ENCODE peak calls at places on chromosomes 2 and 18, in nine cellular contexts. One of them, this sample, is unnamed.

GRCh38 chr2:160695402-160696060 is 201.9 kb upstream of the RBMS1 start:
- DNase-seq in pons: no peak
- DNase-seq in iPS DF 6.9: no peak
- DNase-seq in iris pigment epithelial cell: peak
- DNase-seq in stromal cell of bone marrow: peak
- DNase-seq in HS-5: no peak
- DNase-seq in sigmoid colon: no peak
- DNase-seq in neuronal stem cell: no peak
- DNase-seq in NCI-H510A treated with DMSO at 0.1 percent for 48 hours: peak
- DNase-seq in this sample: no peak

GRCh38 chr2:30276455-30276911 is 45.1 kb downstream of the LBH start:
- DNase-seq in pons: no peak
- DNase-seq in iPS DF 6.9: no peak
- DNase-seq in iris pigment epithelial cell: no peak
- DNase-seq in stromal cell of bone marrow: no peak
- DNase-seq in HS-5: no peak
- DNase-seq in sigmoid colon: no peak
- DNase-seq in neuronal stem cell: no peak
- DNase-seq in NCI-H510A treated with DMSO at 0.1 percent for 48 hours: no peak
- DNase-seq in this sample: no peak

GRCh38 chr2:141554810-141555209 is 576.0 kb downstream of the LRP1B start:
- DNase-seq in pons: peak
- DNase-seq in iPS DF 6.9: peak
- DNase-seq in iris pigment epithelial cell: peak
- DNase-seq in stromal cell of bone marrow: peak
- DNase-seq in HS-5: no peak
- DNase-seq in sigmoid colon: no peak
- DNase-seq in neuronal stem cell: peak
- DNase-seq in NCI-H510A treated with DMSO at 0.1 percent for 48 hours: peak
- DNase-seq in this sample: no peak

GRCh38 chr2:47645246-47645645 is 137.7 kb upstream of the MSH6 start:
- DNase-seq in pons: no peak
- DNase-seq in iPS DF 6.9: no peak
- DNase-seq in iris pigment epithelial cell: no peak
- DNase-seq in stromal cell of bone marrow: no peak
- DNase-seq in HS-5: no peak
- DNase-seq in sigmoid colon: no peak
- DNase-seq in neuronal stem cell: no peak
- DNase-seq in NCI-H510A treated with DMSO at 0.1 percent for 48 hours: no peak
- DNase-seq in this sample: no peak

GRCh38 chr18:12628706-12629702 is 28.9 kb downstream of the SPIRE1 start:
- DNase-seq in pons: no peak
- DNase-seq in iPS DF 6.9: no peak
- DNase-seq in iris pigment epithelial cell: peak
- DNase-seq in stromal cell of bone marrow: no peak
- DNase-seq in HS-5: no peak
- DNase-seq in sigmoid colon: no peak
- DNase-seq in neuronal stem cell: no peak
- DNase-seq in NCI-H510A treated with DMSO at 0.1 percent for 48 hours: no peak
- DNase-seq in this sample: no peak

GRCh38 chr2:214311031-214311533 is 99.8 kb upstream of the VWC2L start:
- DNase-seq in pons: no peak
- DNase-seq in iPS DF 6.9: no peak
- DNase-seq in iris pigment epithelial cell: no peak
- DNase-seq in stromal cell of bone marrow: no peak
- DNase-seq in HS-5: no peak
- DNase-seq in sigmoid colon: no peak
- DNase-seq in neuronal stem cell: no peak
- DNase-seq in NCI-H510A treated with DMSO at 0.1 percent for 48 hours: no peak
- DNase-seq in this sample: no peak

GRCh38 chr2:66370824-66371223 is 64.1 kb upstream of the MEIS1 start:
- DNase-seq in pons: no peak
- DNase-seq in iPS DF 6.9: no peak
- DNase-seq in iris pigment epithelial cell: peak
- DNase-seq in stromal cell of bone marrow: no peak
- DNase-seq in HS-5: no peak
- DNase-seq in sigmoid colon: no peak
- DNase-seq in neuronal stem cell: no peak
- DNase-seq in NCI-H510A treated with DMSO at 0.1 percent for 48 hours: no peak
- DNase-seq in this sample: no peak

GRCh38 chr18:51135795-51136194 is 61.7 kb downstream of the MEX3C start:
- DNase-seq in pons: no peak
- DNase-seq in iPS DF 6.9: no peak
- DNase-seq in iris pigment epithelial cell: no peak
- DNase-seq in stromal cell of bone marrow: no peak
- DNase-seq in HS-5: no peak
- DNase-seq in sigmoid colon: no peak
- DNase-seq in neuronal stem cell: no peak
- DNase-seq in NCI-H510A treated with DMSO at 0.1 percent for 48 hours: no peak
- DNase-seq in this sample: no peak

GRCh38 chr2:6369266-6369665 is 496.4 kb downstream of the CMPK2 start:
- DNase-seq in pons: no peak
- DNase-seq in iPS DF 6.9: no peak
- DNase-seq in iris pigment epithelial cell: no peak
- DNase-seq in stromal cell of bone marrow: no peak
- DNase-seq in HS-5: no peak
- DNase-seq in sigmoid colon: no peak
- DNase-seq in neuronal stem cell: no peak
- DNase-seq in NCI-H510A treated with DMSO at 0.1 percent for 48 hours: no peak
- DNase-seq in this sample: no peak

GRCh38 chr2:13495039-13495438 is 778.3 kb downstream of the TRIB2 start:
- DNase-seq in pons: no peak
- DNase-seq in iPS DF 6.9: no peak
- DNase-seq in iris pigment epithelial cell: no peak
- DNase-seq in stromal cell of bone marrow: no peak
- DNase-seq in HS-5: no peak
- DNase-seq in sigmoid colon: no peak
- DNase-seq in neuronal stem cell: no peak
- DNase-seq in NCI-H510A treated with DMSO at 0.1 percent for 48 hours: no peak
- DNase-seq in this sample: no peak

GRCh38 chr2:102304268-102304667 is 7.1 kb upstream of the IL1RL1 start:
- DNase-seq in pons: no peak
- DNase-seq in iPS DF 6.9: no peak
- DNase-seq in iris pigment epithelial cell: peak
- DNase-seq in stromal cell of bone marrow: peak
- DNase-seq in HS-5: peak
- DNase-seq in sigmoid colon: no peak
- DNase-seq in neuronal stem cell: no peak
- DNase-seq in NCI-H510A treated with DMSO at 0.1 percent for 48 hours: no peak
- DNase-seq in this sample: no peak

GRCh38 chr2:205563646-205564045 is 118.7 kb upstream of the NRP2 start:
- DNase-seq in pons: no peak
- DNase-seq in iPS DF 6.9: peak
- DNase-seq in iris pigment epithelial cell: no peak
- DNase-seq in stromal cell of bone marrow: no peak
- DNase-seq in HS-5: no peak
- DNase-seq in sigmoid colon: no peak
- DNase-seq in neuronal stem cell: no peak
- DNase-seq in NCI-H510A treated with DMSO at 0.1 percent for 48 hours: no peak
- DNase-seq in this sample: no peak

GRCh38 chr2:164954954-164955701 is at the start of gene SLC38A11:
- DNase-seq in pons: no peak
- DNase-seq in iPS DF 6.9: no peak
- DNase-seq in iris pigment epithelial cell: peak
- DNase-seq in stromal cell of bone marrow: no peak
- DNase-seq in HS-5: no peak
- DNase-seq in sigmoid colon: peak
- DNase-seq in neuronal stem cell: no peak
- DNase-seq in NCI-H510A treated with DMSO at 0.1 percent for 48 hours: no peak
- DNase-seq in this sample: peak

GRCh38 chr2:76599732-76600368 is 889.1 kb upstream of the GCFC2 start:
- DNase-seq in pons: peak
- DNase-seq in iPS DF 6.9: peak
- DNase-seq in iris pigment epithelial cell: peak
- DNase-seq in stromal cell of bone marrow: peak
- DNase-seq in HS-5: peak
- DNase-seq in sigmoid colon: no peak
- DNase-seq in neuronal stem cell: peak
- DNase-seq in NCI-H510A treated with DMSO at 0.1 percent for 48 hours: peak
- DNase-seq in this sample: peak

GRCh38 chr2:30514134-30514860 is 67.3 kb downstream of the LCLAT1 start:
- DNase-seq in pons: peak
- DNase-seq in iPS DF 6.9: no peak
- DNase-seq in iris pigment epithelial cell: peak
- DNase-seq in stromal cell of bone marrow: peak
- DNase-seq in HS-5: peak
- DNase-seq in sigmoid colon: no peak
- DNase-seq in neuronal stem cell: no peak
- DNase-seq in NCI-H510A treated with DMSO at 0.1 percent for 48 hours: no peak
- DNase-seq in this sample: no peak

GRCh38 chr2:159228006-159228655 is 58.4 kb downstream of the WDSUB1 start:
- DNase-seq in pons: no peak
- DNase-seq in iPS DF 6.9: no peak
- DNase-seq in iris pigment epithelial cell: no peak
- DNase-seq in stromal cell of bone marrow: no peak
- DNase-seq in HS-5: no peak
- DNase-seq in sigmoid colon: no peak
- DNase-seq in neuronal stem cell: no peak
- DNase-seq in NCI-H510A treated with DMSO at 0.1 percent for 48 hours: no peak
- DNase-seq in this sample: no peak

GRCh38 chr18:8188196-8188595 is 421.0 kb upstream of the RAB12 start:
- DNase-seq in pons: no peak
- DNase-seq in iPS DF 6.9: no peak
- DNase-seq in iris pigment epithelial cell: peak
- DNase-seq in stromal cell of bone marrow: no peak
- DNase-seq in HS-5: peak
- DNase-seq in sigmoid colon: no peak
- DNase-seq in neuronal stem cell: no peak
- DNase-seq in NCI-H510A treated with DMSO at 0.1 percent for 48 hours: no peak
- DNase-seq in this sample: no peak

GRCh38 chr2:69966496-69966895 is 5.1 kb upstream of the ASPRV1 start:
- DNase-seq in pons: no peak
- DNase-seq in iPS DF 6.9: no peak
- DNase-seq in iris pigment epithelial cell: peak
- DNase-seq in stromal cell of bone marrow: no peak
- DNase-seq in HS-5: no peak
- DNase-seq in sigmoid colon: no peak
- DNase-seq in neuronal stem cell: no peak
- DNase-seq in NCI-H510A treated with DMSO at 0.1 percent for 48 hours: no peak
- DNase-seq in this sample: no peak

GRCh38 chr2:224039770-224040088 is 643 bp upstream of the SERPINE2 start:
- DNase-seq in pons: no peak
- DNase-seq in iPS DF 6.9: no peak
- DNase-seq in iris pigment epithelial cell: no peak
- DNase-seq in stromal cell of bone marrow: no peak
- DNase-seq in HS-5: no peak
- DNase-seq in sigmoid colon: no peak
- DNase-seq in neuronal stem cell: no peak
- DNase-seq in NCI-H510A treated with DMSO at 0.1 percent for 48 hours: no peak
- DNase-seq in this sample: no peak

GRCh38 chr18:75128051-75128605 is 80.8 kb downstream of the PTGR3 start:
- DNase-seq in pons: no peak
- DNase-seq in iPS DF 6.9: no peak
- DNase-seq in iris pigment epithelial cell: no peak
- DNase-seq in stromal cell of bone marrow: no peak
- DNase-seq in HS-5: no peak
- DNase-seq in sigmoid colon: no peak
- DNase-seq in neuronal stem cell: no peak
- DNase-seq in NCI-H510A treated with DMSO at 0.1 percent for 48 hours: no peak
- DNase-seq in this sample: no peak

GRCh38 chr2:69036926-69037325 is 23.9 kb downstream of the ANTXR1 start:
- DNase-seq in pons: no peak
- DNase-seq in iPS DF 6.9: no peak
- DNase-seq in iris pigment epithelial cell: peak
- DNase-seq in stromal cell of bone marrow: peak
- DNase-seq in HS-5: no peak
- DNase-seq in sigmoid colon: no peak
- DNase-seq in neuronal stem cell: no peak
- DNase-seq in NCI-H510A treated with DMSO at 0.1 percent for 48 hours: no peak
- DNase-seq in this sample: no peak

GRCh38 chr18:36262971-36263370 is 34.5 kb upstream of the FHOD3 start:
- DNase-seq in pons: no peak
- DNase-seq in iPS DF 6.9: no peak
- DNase-seq in iris pigment epithelial cell: no peak
- DNase-seq in stromal cell of bone marrow: no peak
- DNase-seq in HS-5: no peak
- DNase-seq in sigmoid colon: no peak
- DNase-seq in neuronal stem cell: no peak
- DNase-seq in NCI-H510A treated with DMSO at 0.1 percent for 48 hours: no peak
- DNase-seq in this sample: no peak

GRCh38 chr2:230777681-230778080 is 65.0 kb downstream of the CAB39 start:
- DNase-seq in pons: no peak
- DNase-seq in iPS DF 6.9: no peak
- DNase-seq in iris pigment epithelial cell: peak
- DNase-seq in stromal cell of bone marrow: no peak
- DNase-seq in HS-5: no peak
- DNase-seq in sigmoid colon: no peak
- DNase-seq in neuronal stem cell: no peak
- DNase-seq in NCI-H510A treated with DMSO at 0.1 percent for 48 hours: no peak
- DNase-seq in this sample: no peak

GRCh38 chr2:65350714-65351113 is 81.7 kb downstream of the SPRED2 start:
- DNase-seq in pons: no peak
- DNase-seq in iPS DF 6.9: no peak
- DNase-seq in iris pigment epithelial cell: peak
- DNase-seq in stromal cell of bone marrow: no peak
- DNase-seq in HS-5: no peak
- DNase-seq in sigmoid colon: no peak
- DNase-seq in neuronal stem cell: no peak
- DNase-seq in NCI-H510A treated with DMSO at 0.1 percent for 48 hours: peak
- DNase-seq in this sample: no peak

GRCh38 chr2:11129598-11130449 is 25.4 kb upstream of the SLC66A3 start:
- DNase-seq in pons: no peak
- DNase-seq in iPS DF 6.9: no peak
- DNase-seq in iris pigment epithelial cell: no peak
- DNase-seq in stromal cell of bone marrow: no peak
- DNase-seq in HS-5: no peak
- DNase-seq in sigmoid colon: no peak
- DNase-seq in neuronal stem cell: peak
- DNase-seq in NCI-H510A treated with DMSO at 0.1 percent for 48 hours: no peak
- DNase-seq in this sample: peak

GRCh38 chr18:23662309-23663263 is at the start of gene ANKRD29:
- DNase-seq in pons: peak
- DNase-seq in iPS DF 6.9: no peak
- DNase-seq in iris pigment epithelial cell: peak
- DNase-seq in stromal cell of bone marrow: no peak
- DNase-seq in HS-5: no peak
- DNase-seq in sigmoid colon: peak
- DNase-seq in neuronal stem cell: peak
- DNase-seq in NCI-H510A treated with DMSO at 0.1 percent for 48 hours: no peak
- DNase-seq in this sample: peak

GRCh38 chr18:887716-888115 is 17.0 kb upstream of the ADCYAP1 start:
- DNase-seq in pons: no peak
- DNase-seq in iPS DF 6.9: no peak
- DNase-seq in iris pigment epithelial cell: no peak
- DNase-seq in stromal cell of bone marrow: no peak
- DNase-seq in HS-5: no peak
- DNase-seq in sigmoid colon: no peak
- DNase-seq in neuronal stem cell: no peak
- DNase-seq in NCI-H510A treated with DMSO at 0.1 percent for 48 hours: no peak
- DNase-seq in this sample: no peak

GRCh38 chr2:25624635-25625034 is 48.7 kb downstream of the DTNB start:
- DNase-seq in pons: no peak
- DNase-seq in iPS DF 6.9: no peak
- DNase-seq in iris pigment epithelial cell: no peak
- DNase-seq in stromal cell of bone marrow: no peak
- DNase-seq in HS-5: no peak
- DNase-seq in sigmoid colon: no peak
- DNase-seq in neuronal stem cell: no peak
- DNase-seq in NCI-H510A treated with DMSO at 0.1 percent for 48 hours: no peak
- DNase-seq in this sample: no peak

GRCh38 chr2:127535422-127535901 is at the start of gene MYO7B:
- DNase-seq in pons: no peak
- DNase-seq in iPS DF 6.9: no peak
- DNase-seq in iris pigment epithelial cell: no peak
- DNase-seq in stromal cell of bone marrow: no peak
- DNase-seq in HS-5: no peak
- DNase-seq in sigmoid colon: no peak
- DNase-seq in neuronal stem cell: no peak
- DNase-seq in NCI-H510A treated with DMSO at 0.1 percent for 48 hours: peak
- DNase-seq in this sample: no peak

GRCh38 chr2:70084973-70085710 is 2.1 kb upstream of the PCBP1 start:
- DNase-seq in pons: no peak
- DNase-seq in iPS DF 6.9: no peak
- DNase-seq in iris pigment epithelial cell: no peak
- DNase-seq in stromal cell of bone marrow: no peak
- DNase-seq in HS-5: no peak
- DNase-seq in sigmoid colon: peak
- DNase-seq in neuronal stem cell: no peak
- DNase-seq in NCI-H510A treated with DMSO at 0.1 percent for 48 hours: peak
- DNase-seq in this sample: peak

This sample was measured in stomach.